ENCODE peak calls at places on chromosome 13, in seven cellular contexts. F is tibial nerve, D is adrenal gland, C is gastrocnemius medialis, K is ovary, G is esophagus muscularis mucosa, T is K562. W is an unnamed sample.

GRCh38 chr13:75610466-75610865 is 25.7 kb upstream of the LMO7 start:
- DNase-seq in T (no peak), K (no peak), C (no peak), G (no peak), D (no peak), F (no peak), W (no peak)

GRCh38 chr13:46101488-46102289 is 3.1 kb downstream of the CPB2 start:
- DNase-seq in G (no peak), C (no peak), K (no peak), F (no peak), D (no peak), T (no peak), W (no peak)

GRCh38 chr13:94548382-94549240 is 47.3 kb downstream of the TGDS start:
- DNase-seq in K (peak; percentile 68), T (no peak), G (no peak), D (peak; percentile 46), C (peak; percentile 7), F (peak; percentile 37), W (peak; percentile 53)

GRCh38 chr13:72851678-72852014 is 69.7 kb downstream of the PIBF1 start:
- DNase-seq in F (no peak), C (no peak), T (no peak), K (no peak), D (no peak), G (no peak), W (no peak)

GRCh38 chr13:102386461-102386860 is 15.4 kb downstream of the FGF14 start:
- DNase-seq in T (no peak), C (no peak), D (no peak), K (no peak), F (no peak), G (no peak), W (no peak)

GRCh38 chr13:68988176-68988575 is 1119.5 kb upstream of the ATXN8OS start:
- DNase-seq in K (no peak), D (no peak), T (no peak), C (no peak), G (no peak), F (no peak), W (no peak)

GRCh38 chr13:114115796-114116195 is 16.6 kb downstream of the RASA3 start:
- DNase-seq in C (no peak), K (no peak), D (no peak), T (no peak), G (no peak), F (no peak), W (no peak)

GRCh38 chr13:31204592-31204991 is 4.8 kb downstream of the B3GLCT start:
- DNase-seq in G (no peak), T (peak; percentile 55), F (no peak), C (no peak), D (no peak), K (no peak), W (no peak)

GRCh38 chr13:48775804-48776203 is 122.1 kb downstream of the CYSLTR2 start:
- DNase-seq in T (no peak), C (no peak), K (no peak), D (no peak), G (no peak), F (no peak), W (no peak)

GRCh38 chr13:41364043-41364442 is 53.0 kb downstream of the NAA16 start:
- DNase-seq in K (no peak), C (no peak), G (no peak), D (no peak), F (no peak), T (no peak), W (no peak)

GRCh38 chr13:43698743-43699142 is 88.0 kb downstream of the ENOX1 start:
- DNase-seq in C (no peak), F (no peak), T (no peak), D (no peak), G (no peak), K (no peak), W (no peak)

GRCh38 chr13:85543144-85543543 is 256.1 kb downstream of the SLITRK6 start:
- DNase-seq in D (no peak), G (no peak), K (no peak), C (no peak), T (no peak), F (no peak), W (no peak)

GRCh38 chr13:99258210-99258860 is at the start of gene GPR18:
- DNase-seq in G (no peak), K (no peak), C (no peak), F (no peak), T (no peak), D (no peak), W (no peak)
- H3K4me3 ChIP-seq in G (no peak within 1 kb of the TSS), K (no peak within 1 kb of the TSS), C (no peak within 1 kb of the TSS), F (no peak within 1 kb of the TSS), T (no peak within 1 kb of the TSS), D (no peak within 1 kb of the TSS), W (no peak within 1 kb of the TSS)

DNA sequence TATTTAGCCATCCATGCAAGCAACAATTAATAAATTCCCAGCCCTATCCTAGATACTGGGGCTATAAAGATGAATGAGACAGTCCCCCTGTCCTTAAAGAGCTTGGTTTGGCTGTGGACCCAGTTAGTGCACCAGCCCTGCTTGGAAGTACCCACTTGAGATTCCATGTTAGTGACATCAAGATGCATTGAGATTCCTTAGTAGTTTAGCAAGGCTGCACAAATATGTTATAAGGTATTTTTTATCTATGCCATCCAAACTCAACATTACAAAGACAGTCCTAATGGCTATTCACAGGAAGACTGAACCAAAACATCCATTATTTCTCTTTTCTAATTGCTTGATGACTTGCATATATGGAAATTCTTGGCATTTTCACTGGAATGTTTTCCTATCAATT is 48.8 kb upstream of the RAP2A start:
- DNase-seq in D (no peak), G (no peak), C (no peak), T (no peak), K (no peak), F (no peak), W (no peak)
- H3K27ac ChIP-seq in D (no peak overlapping the region), G (no peak overlapping the region), C (no peak overlapping the region), T (no peak overlapping the region), K (no peak overlapping the region), F (no peak overlapping the region), W (no peak overlapping the region)

DNA sequence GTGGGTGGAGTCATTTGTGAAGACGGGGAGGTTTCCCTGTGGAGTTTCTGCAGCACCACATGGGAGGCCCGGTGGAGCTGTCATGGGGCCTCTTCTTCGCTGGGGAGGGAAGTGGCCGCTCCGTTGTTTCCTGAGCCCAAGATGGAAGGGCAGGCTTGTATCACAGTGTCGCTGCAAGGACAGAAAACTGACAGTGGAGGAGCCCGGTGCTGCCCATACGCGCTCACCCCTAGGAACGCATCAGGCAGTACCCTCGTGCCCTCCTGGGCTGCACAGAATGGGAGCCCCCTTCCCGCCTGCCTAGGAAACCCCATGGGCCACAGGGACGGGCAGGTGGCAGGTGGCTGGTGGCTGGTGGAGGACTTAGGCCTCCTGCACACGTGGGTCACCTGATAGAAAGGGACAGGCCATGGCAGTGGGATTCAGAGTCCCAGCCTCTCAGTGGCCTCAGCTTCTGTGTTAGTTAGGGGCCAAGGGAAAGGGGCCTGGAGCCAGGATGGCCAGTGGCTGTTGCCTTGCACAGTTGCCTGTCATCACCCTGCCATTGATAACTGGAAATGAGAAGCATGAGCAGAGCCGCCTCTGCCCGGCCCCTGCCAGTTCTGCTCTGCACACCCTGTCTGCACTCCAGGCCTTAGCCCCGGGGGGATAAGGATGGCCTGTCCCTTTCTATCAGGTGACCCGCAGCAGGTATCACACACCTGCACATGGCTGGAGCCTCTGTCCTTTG is 7.6 kb downstream of the COL4A2 start:
- DNase-seq in C (no peak), G (no peak), D (no peak), F (no peak), T (no peak), K (no peak), W (peak; percentile 69)
- TF ChIP-seq POLR2A in C (no peak), G (no peak), D (no peak), F (no peak), T (no peak), K (no peak), W (no peak)

GRCh38 chr13:112204881-112205327 is 138.0 kb downstream of the SOX1 start:
- DNase-seq in F (no peak), C (no peak), K (no peak), T (no peak), D (no peak), G (no peak), W (no peak)
- H3K4me3 ChIP-seq in F (no peak overlapping the region), C (no peak overlapping the region), K (no peak overlapping the region), T (no peak overlapping the region), D (no peak overlapping the region), G (no peak overlapping the region), W (peak overlapping the region; percentile 15)

GRCh38 chr13:25204843-25205242 is 32.8 kb upstream of the AMER2 start:
- DNase-seq in T (no peak), C (no peak), D (no peak), F (no peak), K (no peak), G (no peak), W (no peak)
- H3K27ac ChIP-seq in T (no peak overlapping the region), C (no peak overlapping the region), D (no peak overlapping the region), F (no peak overlapping the region), K (no peak overlapping the region), G (no peak overlapping the region), W (no peak overlapping the region)

GRCh38 chr13:112901951-112902651 is 66.9 kb upstream of the MCF2L start:
- DNase-seq in D (no peak), T (peak; percentile 13), F (no peak), C (no peak), G (no peak), K (no peak), W (no peak)
- TF ChIP-seq POLR2A in D (no peak), T (no peak), F (no peak), C (no peak), G (no peak), K (no peak), W (no peak)

GRCh38 chr13:50365300-50365682 is 350.0 kb downstream of the KCNRG start:
- DNase-seq in C (no peak), T (no peak), G (peak; percentile 62), D (no peak), F (no peak), K (no peak), W (no peak)
- H3K4me3 ChIP-seq in C (no peak overlapping the region), T (no peak overlapping the region), G (no peak overlapping the region), D (no peak overlapping the region), F (no peak overlapping the region), K (no peak overlapping the region), W (no peak overlapping the region)

DNA sequence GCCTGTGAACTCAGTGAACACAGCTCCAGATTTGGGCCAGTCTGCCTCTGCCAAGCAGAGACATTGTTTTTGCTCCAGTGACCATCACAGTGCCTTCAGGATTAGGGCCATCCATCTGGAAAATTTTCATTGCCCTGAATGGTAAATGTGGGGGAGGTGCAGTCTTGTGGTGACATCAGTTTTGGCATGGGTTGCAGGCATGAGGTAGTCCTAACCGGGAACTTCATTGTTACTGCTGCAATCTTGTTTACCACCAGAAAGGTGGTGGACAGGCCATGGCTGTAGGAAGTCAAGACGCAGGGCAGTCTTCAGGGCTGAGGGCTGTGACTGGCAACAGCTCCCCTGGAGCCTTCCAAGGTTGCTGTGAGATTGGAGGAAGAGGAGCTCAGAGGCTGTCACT is 55.2 kb downstream of the SPATA13 start:
- DNase-seq in G (no peak), F (peak; percentile 25), T (no peak), C (no peak), D (peak; percentile 58), K (peak; percentile 57), W (no peak)
- H3K27ac ChIP-seq in G (peak overlapping the region; percentile 42), F (peak overlapping the region; percentile 25), T (no peak overlapping the region), C (peak overlapping the region; percentile 65), D (peak overlapping the region; percentile 52), K (peak overlapping the region; percentile 56), W (peak overlapping the region; percentile 31)

GRCh38 chr13:99087130-99087953 is 109.5 kb upstream of the DOCK9 start:
- DNase-seq in F (peak; percentile 78), C (peak; percentile 78), T (peak; percentile 91), D (peak; percentile 93), G (peak; percentile 97), K (peak; percentile 90), W (peak; percentile 92)
- TF ChIP-seq POLR2A in F (peak; percentile 23), C (peak; percentile 76), T (peak; percentile 74), D (peak; percentile 83), G (peak; percentile 58), K (peak; percentile 69), W (peak; percentile 83)

W was measured in heart left ventricle.